ENCODE peak calls at places on chromosomes 16 and 17, in four cellular contexts. A is heart left ventricle, N is lower lobe of right lung, S is ovary. G is an unnamed sample. For H3K4me1, the result is how much of the 10 kb centered on the place peaks cover.

GRCh38 chr16:84247844-84248243 is 8.0 kb upstream of the KCNG4 start:
- DNase-seq in A (no peak), N (no peak), S (no peak), G (no peak)

GRCh38 chr16:75732871-75733270 is 6.6 kb upstream of the CPHXL start:
- DNase-seq in A (no peak), N (no peak), S (no peak), G (no peak)

GRCh38 chr17:78873519-78874340 is 29.3 kb downstream of the CEP295NL start:
- DNase-seq in A (peak), N (no peak), S (no peak), G (peak)

GRCh38 chr16:89324056-89325010 is 106.8 kb downstream of the ZNF778 start:
- DNase-seq in A (peak), N (peak), S (no peak), G (no peak)

GRCh38 chr16:9261376-9261775 is 169.9 kb downstream of the HAPSTR1 start:
- DNase-seq in A (no peak), N (no peak), S (no peak), G (no peak)

GRCh38 chr16:88783391-88784073 is 1.5 kb downstream of the PIEZO1 start:
- DNase-seq in A (no peak), N (peak), S (no peak), G (no peak)

GRCh38 chr17:74715144-74715543 is 2.4 kb upstream of the CD300LF start:
- DNase-seq in A (no peak), N (peak), S (no peak), G (no peak)

GRCh38 chr17:67942810-67943209 is 53.5 kb downstream of the C17orf58 start:
- DNase-seq in A (no peak), N (no peak), S (no peak), G (no peak)

GRCh38 chr16:16021020-16021419 is 71.6 kb downstream of the ABCC1 start:
- DNase-seq in A (no peak), N (no peak), S (no peak), G (no peak)

GRCh38 chr17:57875109-57876022 is 25.5 kb upstream of the MRPS23 start:
- DNase-seq in A (peak), N (peak), S (peak), G (peak)

GRCh38 chr17:74387365-74388218 is 20.3 kb downstream of the GPR142 start:
- DNase-seq in A (no peak), N (no peak), S (no peak), G (no peak)

GRCh38 chr16:57988929-57989328 is 11.5 kb downstream of the ZNF319 start:
- DNase-seq in A (peak), N (peak), S (no peak), G (peak)

DNA sequence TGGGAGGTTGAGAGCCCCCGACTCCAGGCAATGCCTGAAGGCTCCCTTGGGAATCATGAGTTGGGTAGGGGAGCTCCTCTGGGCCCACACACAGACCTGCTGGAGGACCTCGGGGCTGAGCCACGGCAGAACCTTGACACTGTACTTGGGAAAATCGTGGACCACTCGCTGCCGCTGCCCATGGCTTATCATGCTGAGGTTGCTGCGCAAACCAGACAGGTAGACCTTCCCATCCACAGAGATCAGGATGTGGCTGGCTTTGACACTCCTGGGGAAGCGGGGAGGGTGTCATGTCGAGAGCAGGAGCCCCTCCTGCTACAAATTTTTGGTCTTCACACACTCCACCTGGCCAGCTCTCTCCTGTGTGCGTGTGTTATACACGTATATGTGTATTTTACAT is 7.2 kb upstream of the LIMD2 start:
- DNase-seq in A (no peak), N (no peak), S (no peak), G (no peak)
- H3K4me1 ChIP-seq in A (under half), N (under half), S (under half), G (under half)

GRCh38 chr16:1505073-1505844 is 12.1 kb downstream of the TELO2 start:
- DNase-seq in A (no peak), N (no peak), S (no peak), G (no peak)
- H3K4me3 ChIP-seq in A (no peak), N (no peak), S (no peak), G (no peak)

GRCh38 chr17:45410144-45411091 is 22.3 kb downstream of the ARHGAP27 start:
- DNase-seq in A (peak), N (peak), S (no peak), G (no peak)
- H3K4me1 ChIP-seq in A (half or more), N (half or more), S (under half), G (half or more)

GRCh38 chr17:48596735-48597491 is 3.3 kb upstream of the HOXB5 start:
- DNase-seq in A (no peak), N (no peak), S (no peak), G (no peak)

GRCh38 chr17:48597775-48598631 is 4.4 kb upstream of the HOXB5 start:
- DNase-seq in A (peak), N (peak), S (no peak), G (no peak)

GRCh38 chr17:48596000-48596734 is 2.6 kb upstream of the HOXB5 start:
- DNase-seq in A (no peak), N (no peak), S (no peak), G (no peak)

GRCh38 chr17:48598727-48599126 is 5.1 kb upstream of the HOXB5 start:
- DNase-seq in A (no peak), N (no peak), S (no peak), G (no peak)

GRCh38 chr17:48597492-48597774 is 3.9 kb upstream of the HOXB5 start:
- DNase-seq in A (no peak), N (no peak), S (no peak), G (no peak)
- H3K4me3 ChIP-seq in A (peak), N (peak), S (peak), G (peak)

G was measured in left ventricle myocardium inferior.